ENCODE peak calls at places on chromosomes 4 and X, in nine cellular contexts. H, L, X, O, P, I, G, U and D are unnamed samples.

GRCh38 chrX:134670241-134670811 is 12.1 kb upstream of the PLAC1 start:
- ATAC-seq in H (peak; percentile 87), L (peak; percentile 74), X (no peak), O (no peak), P (no peak), I (no peak), G (no peak), U (no peak), D (peak; percentile 82)

GRCh38 chr4:1506956-1507721 is 100.9 kb upstream of the NKX1-1 start:
- ATAC-seq in H (no peak), L (no peak), X (no peak), O (no peak), P (no peak), I (no peak), G (no peak), U (no peak), D (no peak)

GRCh38 chr4:123503698-123504389 is 107.2 kb downstream of the SPRY1 start:
- ATAC-seq in H (no peak), L (no peak), X (no peak), O (no peak), P (no peak), I (no peak), G (no peak), U (no peak), D (no peak)

GRCh38 chr4:26029512-26030131 is 115.6 kb downstream of the SMIM20 start:
- ATAC-seq in H (no peak), L (no peak), X (no peak), O (no peak), P (no peak), I (no peak), G (no peak), U (no peak), D (no peak)

GRCh38 chrX:130261494-130261893 is 7.2 kb downstream of the ZNF280C start:
- ATAC-seq in H (no peak), L (no peak), X (no peak), O (no peak), P (no peak), I (no peak), G (no peak), U (no peak), D (no peak)

GRCh38 chr4:3791910-3792542 is 25.8 kb downstream of the ADRA2C start:
- ATAC-seq in H (peak; percentile 75), L (no peak), X (no peak), O (peak; percentile 33), P (peak; percentile 34), I (no peak), G (no peak), U (no peak), D (no peak)

GRCh38 chr4:16467061-16467460 is 240.8 kb upstream of the TAPT1 start:
- ATAC-seq in H (no peak), L (no peak), X (no peak), O (no peak), P (no peak), I (no peak), G (no peak), U (no peak), D (no peak)

GRCh38 chr4:2750719-2751605 is 5.2 kb downstream of the TNIP2 start:
- ATAC-seq in H (no peak), L (no peak), X (no peak), O (no peak), P (no peak), I (no peak), G (no peak), U (no peak), D (no peak)

GRCh38 chrX:54386314-54386713 is 28.5 kb upstream of the WNK3 start:
- ATAC-seq in H (no peak), L (no peak), X (no peak), O (no peak), P (no peak), I (no peak), G (no peak), U (no peak), D (no peak)

GRCh38 chr4:68359508-68359907 is 9.6 kb upstream of the YTHDC1 start:
- ATAC-seq in H (no peak), L (no peak), X (peak; percentile 87), O (peak; percentile 90), P (no peak), I (peak; percentile 89), G (peak; percentile 40), U (peak; percentile 65), D (no peak)

GRCh38 chrX:70694339-70695122 is 214.0 kb downstream of the TEX11 start:
- ATAC-seq in H (no peak), L (no peak), X (no peak), O (no peak), P (no peak), I (no peak), G (no peak), U (peak; percentile 40), D (no peak)

GRCh38 chr4:2008671-2008920 is 178 bp downstream of the NELFA start:
- ATAC-seq in H (no peak), L (peak; percentile 44), X (no peak), O (no peak), P (peak; percentile 36), I (no peak), G (no peak), U (no peak), D (peak; percentile 54)

GRCh38 chr4:166594326-166594946 is 639.9 kb downstream of the SPOCK3 start:
- ATAC-seq in H (peak; percentile 86), L (peak; percentile 81), X (no peak), O (no peak), P (peak; percentile 31), I (no peak), G (no peak), U (no peak), D (peak; percentile 98)

GRCh38 chr4:113169368-113169767 is 119.9 kb downstream of the ANK2 start:
- ATAC-seq in H (no peak), L (no peak), X (no peak), O (no peak), P (no peak), I (no peak), G (no peak), U (no peak), D (no peak)

GRCh38 chrX:49840679-49841078 is 11.6 kb downstream of the PAGE4 start:
- ATAC-seq in H (peak; percentile 92), L (peak; percentile 77), X (no peak), O (peak; percentile 36), P (peak; percentile 61), I (peak; percentile 96), G (no peak), U (peak; percentile 83), D (peak; percentile 77)

GRCh38 chr4:25845841-25846653 is 16.7 kb downstream of the SEL1L3 start:
- ATAC-seq in H (no peak), L (no peak), X (no peak), O (no peak), P (no peak), I (no peak), G (no peak), U (no peak), D (no peak)

GRCh38 chr4:145541266-145541770 is 59.7 kb downstream of the SMAD1 start:
- ATAC-seq in H (no peak), L (no peak), X (no peak), O (no peak), P (no peak), I (no peak), G (no peak), U (no peak), D (no peak)

GRCh38 chr4:90211174-90211573 is 84.0 kb downstream of the CCSER1 start:
- ATAC-seq in H (no peak), L (no peak), X (no peak), O (no peak), P (no peak), I (no peak), G (no peak), U (no peak), D (no peak)

GRCh38 chr4:34731045-34731444 is 1513.3 kb downstream of the ARAP2 start:
- ATAC-seq in H (peak; percentile 27), L (no peak), X (no peak), O (no peak), P (no peak), I (no peak), G (no peak), U (no peak), D (no peak)

GRCh38 chrX:80174925-80175574 is 160.5 kb downstream of the TBX22 start:
- ATAC-seq in H (no peak), L (no peak), X (no peak), O (no peak), P (peak; percentile 98), I (no peak), G (no peak), U (no peak), D (no peak)

GRCh38 chrX:153924149-153924861 is 1.8 kb downstream of the ARHGAP4 start:
- ATAC-seq in H (no peak), L (peak; percentile 7), X (no peak), O (no peak), P (no peak), I (no peak), G (no peak), U (no peak), D (no peak)

GRCh38 chr4:98027827-98028226 is 115.4 kb downstream of the STPG2 start:
- ATAC-seq in H (no peak), L (no peak), X (no peak), O (no peak), P (no peak), I (no peak), G (no peak), U (no peak), D (peak; percentile 80)

GRCh38 chrX:5458300-5458699 is 770.4 kb downstream of the NLGN4X start:
- ATAC-seq in H (no peak), L (no peak), X (no peak), O (no peak), P (no peak), I (no peak), G (no peak), U (no peak), D (no peak)

GRCh38 chr4:144627663-144628076 is 18.3 kb upstream of the HHIP start:
- ATAC-seq in H (no peak), L (no peak), X (no peak), O (no peak), P (no peak), I (no peak), G (no peak), U (no peak), D (no peak)

GRCh38 chr4:89889289-89889688 is 5.4 kb upstream of the MMRN1 start:
- ATAC-seq in H (no peak), L (no peak), X (no peak), O (no peak), P (peak; percentile 82), I (no peak), G (no peak), U (no peak), D (no peak)

GRCh38 chr4:118331352-118331751 is 21.5 kb downstream of the PRSS12 start:
- ATAC-seq in H (no peak), L (no peak), X (no peak), O (no peak), P (no peak), I (no peak), G (no peak), U (no peak), D (no peak)

GRCh38 chrX:16416588-16416987 is 233.4 kb upstream of the S100G start:
- ATAC-seq in H (no peak), L (no peak), X (no peak), O (no peak), P (no peak), I (no peak), G (no peak), U (no peak), D (no peak)

GRCh38 chr4:115113382-115114106 is at the start of gene NDST4:
- ATAC-seq in H (peak; percentile 74), L (peak; percentile 76), X (no peak), O (no peak), P (peak; percentile 19), I (no peak), G (no peak), U (no peak), D (peak; percentile 89)

GRCh38 chr4:7402526-7402925 is 32.2 kb downstream of the PSAPL1 start:
- ATAC-seq in H (peak; percentile 40), L (no peak), X (no peak), O (no peak), P (no peak), I (no peak), G (no peak), U (no peak), D (no peak)

GRCh38 chr4:70640192-70640591 is 11.6 kb downstream of the ENAM start:
- ATAC-seq in H (no peak), L (no peak), X (peak; percentile 27), O (no peak), P (no peak), I (peak; percentile 69), G (no peak), U (peak; percentile 39), D (no peak)

GRCh38 chr4:153122855-153123254 is 81.4 kb upstream of the TRIM2 start:
- ATAC-seq in H (no peak), L (no peak), X (no peak), O (no peak), P (no peak), I (no peak), G (no peak), U (peak; percentile 37), D (peak; percentile 51)